ENCODE peak calls at places on chromosome 16, in five cellular contexts. Z is K562, J is A549, A is WTC11, H is IMR-90. K is an unnamed sample.

GRCh38 chr16:23608194-23608593 is 12.1 kb upstream of the NDUFAB1 start:
- DNase-seq in A (no peak), Z (no peak), H (peak), J (no peak), K (no peak)

GRCh38 chr16:84717484-84717883 is 17.7 kb downstream of the USP10 start:
- DNase-seq in A (no peak), Z (no peak), J (no peak), H (no peak), K (peak)

GRCh38 chr16:19860146-19861030 is 24.3 kb downstream of the GPRC5B start:
- DNase-seq in Z (no peak), J (no peak), A (no peak), H (peak), K (no peak)

GRCh38 chr16:21952040-21952792 is 945 bp upstream of the UQCRC2 start:
- DNase-seq in A (peak), Z (peak), J (peak), H (peak), K (no peak)

GRCh38 chr16:49494386-49495150 is 121.0 kb downstream of the C16orf78 start:
- DNase-seq in J (no peak), A (no peak), Z (no peak), H (no peak), K (no peak)

GRCh38 chr16:10015397-10015796 is 166.8 kb downstream of the GRIN2A start:
- DNase-seq in J (no peak), A (no peak), Z (no peak), H (no peak), K (no peak)

GRCh38 chr16:89381788-89382187 is 108.6 kb downstream of the ANKRD11 start:
- DNase-seq in A (no peak), H (no peak), J (no peak), Z (no peak), K (no peak)

GRCh38 chr16:49556252-49557069 is 182.9 kb downstream of the C16orf78 start:
- DNase-seq in J (peak), H (peak), A (peak), Z (peak), K (no peak)

GRCh38 chr16:82639666-82640336 is 13.0 kb downstream of the CDH13 start:
- DNase-seq in J (peak), H (peak), A (peak), Z (peak), K (no peak)

GRCh38 chr16:66930189-66930588 is 4.0 kb downstream of the CIAO2B start:
- DNase-seq in Z (peak), A (no peak), J (no peak), H (peak), K (no peak)

GRCh38 chr16:81567987-81568748 is 123.6 kb downstream of the CMIP start:
- DNase-seq in J (peak), H (peak), A (no peak), Z (no peak), K (no peak)

GRCh38 chr16:55249361-55249760 is 74.6 kb upstream of the IRX6 start:
- DNase-seq in H (no peak), A (no peak), Z (no peak), J (no peak), K (no peak)

GRCh38 chr16:66508261-66508913 is 41.5 kb downstream of the TK2 start:
- DNase-seq in A (no peak), J (peak), Z (no peak), H (no peak), K (no peak)

GRCh38 chr16:53090591-53091507 is 36.1 kb downstream of the CHD9 start:
- DNase-seq in J (no peak), A (no peak), Z (no peak), H (peak), K (no peak)

GRCh38 chr16:24568392-24568791 is 29.0 kb downstream of the RBBP6 start:
- DNase-seq in Z (no peak), H (peak), A (no peak), J (no peak), K (no peak)

GRCh38 chr16:80583466-80583865 is 42.7 kb downstream of the DYNLRB2 start:
- DNase-seq in J (no peak), A (no peak), Z (no peak), H (peak), K (no peak)

GRCh38 chr16:82945420-82946096 is 318.8 kb downstream of the CDH13 start:
- DNase-seq in H (no peak), J (no peak), A (no peak), Z (no peak), K (no peak)

GRCh38 chr16:48912360-48912759 is 302.4 kb upstream of the N4BP1 start:
- DNase-seq in A (no peak), J (no peak), Z (no peak), H (no peak), K (no peak)

GRCh38 chr16:8850279-8850885 is 18.4 kb downstream of the CARHSP1 start:
- DNase-seq in J (no peak), H (peak), Z (no peak), A (peak), K (no peak)

GRCh38 chr16:82943371-82943770 is 316.6 kb downstream of the CDH13 start:
- DNase-seq in J (no peak), Z (no peak), A (no peak), H (peak), K (no peak)

GRCh38 chr16:8675183-8676159 is 1.1 kb downstream of the ABAT start:
- DNase-seq in Z (no peak), H (no peak), A (no peak), J (no peak), K (no peak)

GRCh38 chr16:81521141-81521626 is 76.6 kb downstream of the CMIP start:
- DNase-seq in J (no peak), H (no peak), A (no peak), Z (peak), K (no peak)

GRCh38 chr16:20349615-20350014 is 2.9 kb downstream of the UMOD start:
- DNase-seq in Z (peak), J (no peak), A (peak), H (no peak), K (peak)

GRCh38 chr16:89909777-89910716 is 8.6 kb upstream of the MC1R start:
- DNase-seq in H (peak), Z (peak), J (peak), A (peak), K (peak)

GRCh38 chr16:57133911-57134310 is 41.5 kb downstream of the CPNE2 start:
- DNase-seq in A (no peak), H (no peak), Z (no peak), J (no peak), K (no peak)

GRCh38 chr16:63978240-63978639 is 1143.6 kb downstream of the CDH11 start:
- DNase-seq in Z (no peak), J (no peak), H (no peak), A (no peak), K (no peak)

GRCh38 chr16:31193874-31194273 is 8.7 kb downstream of the PYCARD start:
- DNase-seq in Z (no peak), J (no peak), A (no peak), H (no peak), K (no peak)

GRCh38 chr16:50298075-50298460 is 31.7 kb downstream of the ADCY7 start:
- DNase-seq in H (no peak), Z (no peak), A (no peak), J (no peak), K (no peak)

GRCh38 chr16:12462690-12463646 is 340.7 kb downstream of the CPPED1 start:
- DNase-seq in H (peak), A (no peak), Z (no peak), J (no peak), K (no peak)

DNA sequence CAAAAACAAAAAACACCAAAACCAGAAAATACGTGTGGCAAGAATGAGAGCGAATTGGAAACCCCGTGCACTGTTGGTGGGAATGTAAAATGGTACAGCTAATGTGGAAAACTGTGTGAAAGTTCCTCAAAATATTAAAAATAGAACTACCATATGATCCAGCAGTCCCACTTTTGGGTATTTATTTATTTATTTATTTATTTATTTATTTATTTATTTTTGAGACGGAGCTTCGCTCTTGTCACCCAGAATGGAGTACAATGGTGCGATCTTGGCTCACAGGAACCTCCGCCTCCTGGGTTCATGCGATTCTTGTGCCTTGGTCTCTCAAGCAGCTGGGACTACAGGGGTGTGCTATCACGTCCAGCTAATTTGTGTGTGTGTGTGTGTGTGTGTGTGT is 29.5 kb upstream of the MAPK3 start:
- DNase-seq in J (no peak), Z (no peak), H (no peak), A (no peak), K (no peak)
- TF ChIP-seq USF2 in J (no peak), Z (no peak), H (no peak), A (no peak), K (no peak)

DNA sequence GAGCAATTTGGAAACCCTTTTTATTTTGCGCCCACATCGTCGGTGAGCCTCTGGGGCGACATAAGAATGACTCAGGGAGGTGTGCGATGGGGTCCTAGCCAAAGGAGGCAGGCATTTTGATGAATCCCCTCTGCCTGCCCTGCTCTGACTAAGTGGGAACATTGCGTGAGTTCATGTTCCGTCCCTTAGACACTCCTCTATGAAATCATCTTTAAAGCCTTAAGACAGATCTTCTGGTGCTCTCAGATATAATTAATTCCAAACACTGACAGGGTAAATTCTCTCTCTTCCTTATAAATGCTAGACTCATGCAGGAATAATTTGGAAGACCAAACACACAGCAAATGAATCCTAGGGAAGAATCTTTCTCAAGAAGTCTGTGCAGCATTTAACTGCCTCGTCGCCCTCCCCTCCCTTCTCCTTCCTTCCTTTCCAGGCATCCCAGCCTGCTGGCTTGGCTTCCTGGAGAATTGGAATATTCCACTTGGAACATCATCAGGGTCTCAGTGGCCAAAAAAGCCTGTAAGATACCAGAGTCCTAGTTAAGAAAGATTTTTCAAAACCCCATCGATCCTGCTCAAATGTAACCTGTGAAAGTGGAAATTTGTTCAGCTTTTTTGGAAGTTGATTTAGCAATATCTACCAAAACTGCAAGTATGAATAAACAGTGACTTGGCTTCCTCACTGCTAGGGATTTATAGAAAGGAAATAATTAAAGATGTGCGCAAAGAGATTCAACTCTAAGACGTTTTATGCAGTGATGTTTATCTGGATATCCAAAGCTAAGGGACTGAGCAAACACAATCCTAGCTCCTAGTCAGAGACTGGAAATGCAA is 52.5 kb upstream of the FOXF1 start:
- DNase-seq in A (no peak), J (no peak), Z (no peak), H (peak), K (no peak)
- TF ChIP-seq USF2 in A (no peak), J (no peak), Z (no peak), H (no peak), K (no peak)

GRCh38 chr16:3950343-3951193 is 70.1 kb upstream of the CREBBP start:
- DNase-seq in Z (no peak), A (no peak), J (no peak), H (peak), K (no peak)
- TF ChIP-seq USF2 in Z (no peak), A (no peak), J (no peak), H (no peak), K (no peak)

GRCh38 chr16:15493416-15494181 is 59.2 kb downstream of the BMERB1 start:
- DNase-seq in J (no peak), A (no peak), Z (no peak), H (peak), K (no peak)
- TF ChIP-seq USF2 in J (no peak), A (no peak), Z (no peak), H (no peak), K (no peak)

GRCh38 chr16:18062713-18063112 is 273.8 kb downstream of the NPIPA8 start:
- DNase-seq in A (peak), J (no peak), H (no peak), Z (no peak), K (no peak)
- TF ChIP-seq USF2 in A (no peak), J (no peak), H (no peak), Z (no peak), K (no peak)

GRCh38 chr16:4652561-4652960 is 27.9 kb downstream of the MGRN1 start:
- DNase-seq in J (no peak), H (no peak), Z (no peak), A (no peak), K (no peak)

GRCh38 chr16:4651842-4652241 is 27.2 kb downstream of the MGRN1 start:
- DNase-seq in Z (no peak), J (no peak), A (no peak), H (no peak), K (no peak)

GRCh38 chr16:4648917-4649316 is 24.3 kb downstream of the MGRN1 start:
- DNase-seq in A (no peak), J (no peak), H (no peak), Z (no peak), K (no peak)

GRCh38 chr16:4647661-4647965 is 23.0 kb downstream of the MGRN1 start:
- DNase-seq in J (no peak), A (no peak), H (no peak), Z (no peak), K (no peak)

GRCh38 chr16:4649744-4650442 is 25.3 kb downstream of the MGRN1 start:
- DNase-seq in A (no peak), J (no peak), Z (no peak), H (no peak), K (peak)
- TF ChIP-seq USF2 in A (no peak), J (no peak), Z (no peak), H (no peak), K (no peak)

K was measured in H1.